ENCODE peak calls at places on chromosomes 11 and 22, in four cellular contexts. R is PC-3, F is endothelial cell of umbilical vein, U is mammary epithelial cell. B is an unnamed sample. For H3K36me3, the result is how much of the 10 kb centered on the place peaks cover.

GRCh38 chr22:23058063-23058462 is 12.3 kb upstream of the GNAZ start:
- DNase-seq in F (no peak), U (no peak), R (no peak), B (no peak)

GRCh38 chr11:99632969-99633368 is 612.2 kb downstream of the CNTN5 start:
- DNase-seq in R (no peak), F (no peak), U (no peak), B (no peak)

GRCh38 chr11:33620423-33621120 is 80.1 kb downstream of the C11orf91 start:
- DNase-seq in U (peak), F (peak), R (peak), B (no peak)

GRCh38 chr11:11982461-11982860 is 26.0 kb downstream of the DKK3 start:
- DNase-seq in R (no peak), F (no peak), U (no peak), B (no peak)

GRCh38 chr11:2383823-2384722 is 7.0 kb downstream of the CD81 start:
- DNase-seq in F (no peak), U (no peak), R (no peak), B (no peak)

GRCh38 chr11:44726278-44727113 is at the start of gene TSPAN18:
- DNase-seq in R (no peak), U (no peak), F (no peak), B (peak)

GRCh38 chr11:117072517-117073218 is 25.6 kb downstream of the SIK3 start:
- DNase-seq in U (peak), F (peak), R (peak), B (no peak)

GRCh38 chr22:28410050-28410816 is 269.4 kb downstream of the TTC28 start:
- DNase-seq in R (no peak), F (peak), U (no peak), B (no peak)

GRCh38 chr22:40043086-40043485 is 48.3 kb downstream of the FAM83F start:
- DNase-seq in U (peak), F (no peak), R (peak), B (no peak)

GRCh38 chr11:75577198-75577597 is 15.1 kb downstream of the SERPINH1 start:
- DNase-seq in U (no peak), R (peak), F (no peak), B (peak)

GRCh38 chr11:100752371-100753073 is 65.4 kb downstream of the ARHGAP42 start:
- DNase-seq in R (peak), U (peak), F (no peak), B (no peak)

GRCh38 chr11:1829039-1829820 is 5.6 kb upstream of the SYT8 start:
- DNase-seq in R (peak), F (no peak), U (peak), B (no peak)

GRCh38 chr22:49356428-49356827 is 471.2 kb downstream of the BRD1 start:
- DNase-seq in R (no peak), F (no peak), U (no peak), B (no peak)

GRCh38 chr11:130024356-130024755 is 21.7 kb upstream of the PRDM10 start:
- DNase-seq in F (peak), U (no peak), R (peak), B (no peak)

GRCh38 chr22:29308791-29309262 is 2.4 kb downstream of the GAS2L1 start:
- DNase-seq in U (peak), F (peak), R (peak), B (no peak)

GRCh38 chr11:46337626-46338345 is 9.5 kb upstream of the DGKZ start:
- DNase-seq in U (no peak), R (no peak), F (no peak), B (no peak)

GRCh38 chr11:121654506-121655480 is 202.0 kb upstream of the SORL1-AS1 start:
- DNase-seq in R (peak), U (no peak), F (no peak), B (no peak)

GRCh38 chr11:110071197-110071596 is 22.0 kb upstream of the ZC3H12C start:
- DNase-seq in F (no peak), U (no peak), R (no peak), B (no peak)

GRCh38 chr11:3627291-3627690 is 14.5 kb downstream of the ART5 start:
- DNase-seq in F (no peak), R (no peak), U (peak), B (no peak)

GRCh38 chr11:116312560-116313340 is 460.0 kb downstream of the BUD13 start:
- DNase-seq in U (peak), F (peak), R (no peak), B (peak)

GRCh38 chr11:121696947-121697346 is 244.2 kb upstream of the SORL1-AS1 start:
- DNase-seq in R (no peak), F (no peak), U (no peak), B (no peak)

GRCh38 chr22:38649841-38650522 is 6.2 kb downstream of the FAM227A start:
- DNase-seq in U (peak), R (peak), F (no peak), B (no peak)

GRCh38 chr11:44557464-44557863 is 8.0 kb upstream of the CD82 start:
- DNase-seq in R (no peak), U (no peak), F (no peak), B (no peak)

GRCh38 chr22:28154856-28155255 is 235.8 kb upstream of the PITPNB start:
- DNase-seq in F (no peak), R (no peak), U (no peak), B (no peak)

GRCh38 chr11:66239998-66240780 is 28.2 kb upstream of the RAB1B start:
- DNase-seq in F (no peak), R (no peak), U (no peak), B (no peak)

GRCh38 chr11:117443269-117444186 is 115.9 kb downstream of the CEP164 start:
- DNase-seq in R (peak), F (no peak), U (no peak), B (peak)

GRCh38 chr11:91296628-91297027 is 928.0 kb upstream of the FAT3 start:
- DNase-seq in U (peak), F (no peak), R (peak), B (no peak)

GRCh38 chr11:107719557-107720304 is 7.9 kb upstream of the SLN start:
- DNase-seq in R (peak), F (no peak), U (peak), B (no peak)

GRCh38 chr11:116282481-116282880 is 490.3 kb downstream of the BUD13 start:
- DNase-seq in U (no peak), R (no peak), F (no peak), B (no peak)

GRCh38 chr11:95089620-95090542 is at the start of gene ENDOD1:
- DNase-seq in U (peak), R (peak), F (peak), B (peak)

GRCh38 chr22:47205562-47205961 is 443.1 kb downstream of the TBC1D22A start:
- DNase-seq in F (no peak), U (no peak), R (no peak), B (no peak)

GRCh38 chr11:119720311-119720710 is 8.7 kb downstream of the NECTIN1 start:
- DNase-seq in U (peak), R (no peak), F (no peak), B (no peak)

GRCh38 chr22:30310881-30311771 is 15.6 kb downstream of the TBC1D10A start:
- DNase-seq in R (peak), U (peak), F (no peak), B (no peak)

GRCh38 chr11:3732671-3733070 is 61.5 kb upstream of the CHRNA10 start:
- DNase-seq in U (no peak), R (no peak), F (no peak), B (no peak)

GRCh38 chr11:70456921-70457532 is 58.7 kb downstream of the CTTN start:
- DNase-seq in R (peak), F (peak), U (no peak), B (no peak)

GRCh38 chr11:8268530-8269461 is 5.1 kb upstream of the LMO1 start:
- DNase-seq in U (no peak), F (no peak), R (no peak), B (peak)
- TF ChIP-seq EZH2 in U (peak), F (peak), R (no peak), B (no peak)

GRCh38 chr11:210803-211180 is 3.3 kb downstream of the RIC8A start:
- DNase-seq in U (no peak), R (no peak), F (no peak), B (no peak)
- H3K36me3 ChIP-seq in U (under half), R (under half), F (under half), B (under half)

GRCh38 chr11:102359372-102359771 is 12.4 kb downstream of the BIRC2 start:
- DNase-seq in F (no peak), R (no peak), U (no peak), B (no peak)
- TF ChIP-seq CTCF in F (no peak), R (no peak), U (no peak), B (no peak)

DNA sequence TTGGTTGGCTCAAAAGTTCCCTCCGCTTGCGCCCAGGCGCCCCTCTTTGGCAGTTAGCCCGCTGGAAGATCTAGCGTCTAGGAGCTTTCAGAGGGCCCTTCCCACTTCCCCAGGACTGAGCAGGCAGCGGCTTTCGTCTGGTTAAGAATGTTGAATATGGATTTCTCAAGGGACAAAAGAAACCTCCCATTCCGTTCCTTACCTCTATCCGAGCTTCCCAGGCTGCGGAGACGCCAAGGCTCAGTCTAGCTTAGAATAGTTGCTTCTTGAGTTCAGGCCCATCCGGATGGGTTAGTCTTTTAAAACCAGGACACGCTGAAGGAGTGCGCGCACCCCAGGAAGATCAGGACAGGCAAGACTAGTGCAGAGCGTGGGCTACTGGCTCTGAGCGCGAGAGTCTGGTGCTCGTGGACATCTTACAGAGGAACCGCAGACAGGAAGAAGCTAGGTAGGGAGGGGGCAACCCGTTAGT is 1.6 kb downstream of the NELL1 start:
- DNase-seq in F (no peak), R (no peak), U (no peak), B (peak)
- TF ChIP-seq EZH2 in F (no peak), R (no peak), U (peak), B (no peak)

GRCh38 chr22:20091690-20092476 is 11.8 kb downstream of the DGCR8 start:
- DNase-seq in R (no peak), U (no peak), F (no peak), B (no peak)

GRCh38 chr22:20094158-20094807 is 14.2 kb downstream of the DGCR8 start:
- DNase-seq in F (no peak), R (no peak), U (no peak), B (no peak)

GRCh38 chr22:20092477-20092854 is 12.4 kb downstream of the DGCR8 start:
- DNase-seq in F (no peak), R (no peak), U (no peak), B (no peak)

GRCh38 chr22:20095521-20095920 is 15.5 kb downstream of the DGCR8 start:
- DNase-seq in F (no peak), U (no peak), R (no peak), B (no peak)

GRCh38 chr22:20093437-20093836 is 13.4 kb downstream of the DGCR8 start:
- DNase-seq in R (no peak), U (no peak), F (no peak), B (no peak)
- H3K36me3 ChIP-seq in R (half or more), U (under half), F (half or more), B (under half)

GRCh38 chr11:67261635-67261941 is 4.7 kb upstream of the GRK2 start:
- DNase-seq in U (no peak), R (no peak), F (no peak), B (no peak)
- TF ChIP-seq CTCF in U (no peak), R (peak), F (peak), B (peak)

GRCh38 chr11:111225871-111226270 is 19.7 kb upstream of the POU2AF2 start:
- DNase-seq in F (no peak), U (no peak), R (no peak), B (no peak)

GRCh38 chr11:111230122-111230465 is 15.4 kb upstream of the POU2AF2 start:
- DNase-seq in R (no peak), F (no peak), U (no peak), B (no peak)

GRCh38 chr11:111231836-111232235 is 13.7 kb upstream of the POU2AF2 start:
- DNase-seq in U (no peak), F (no peak), R (no peak), B (no peak)

DNA sequence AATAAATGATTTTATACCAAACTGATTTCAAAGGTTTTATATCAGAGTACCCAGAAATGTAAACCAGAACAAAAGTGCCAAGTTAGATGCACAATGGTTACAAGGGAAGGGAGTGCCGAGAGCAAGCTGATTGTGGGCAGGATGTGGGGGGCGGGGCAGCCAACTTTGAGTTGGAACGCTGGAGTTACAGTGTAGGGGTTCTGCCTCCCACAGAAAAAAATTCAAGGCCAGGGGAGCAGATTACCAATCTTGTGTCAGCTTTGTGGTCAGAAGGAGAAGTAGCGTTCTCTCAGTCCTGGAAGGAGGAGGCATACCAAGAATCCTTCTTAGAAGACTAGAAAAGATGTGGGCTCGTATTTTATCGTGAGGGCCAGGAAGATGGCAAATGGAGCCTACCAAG is 15.9 kb upstream of the POU2AF2 start:
- DNase-seq in R (no peak), F (no peak), U (no peak), B (no peak)
- TF ChIP-seq EZH2 in R (no peak), F (no peak), U (no peak), B (no peak)

GRCh38 chr11:68934321-68934645 is 30.6 kb downstream of the IGHMBP2 start:
- DNase-seq in U (no peak), R (no peak), F (no peak), B (no peak)
- H3K36me3 ChIP-seq in U (under half), R (under half), F (under half), B (under half)